ENCODE peak calls at places on chromosome 15, in five cellular contexts. K, L, C, E and T are unnamed samples.

GRCh38 chr15:97989330-97989729 is 28.8 kb downstream of the ARRDC4 start:
- DNase-seq in K (no peak), L (no peak), C (no peak), E (no peak), T (no peak)

GRCh38 chr15:94445529-94446160 is 214.3 kb downstream of the MCTP2 start:
- DNase-seq in K (no peak), L (no peak), C (no peak), E (no peak), T (no peak)

GRCh38 chr15:100114100-100114499 is 227.7 kb downstream of the ADAMTS17 start:
- DNase-seq in K (peak; percentile 87), L (peak; percentile 83), C (peak; percentile 95), E (no peak), T (no peak)

GRCh38 chr15:89441295-89441762 is 55.1 kb downstream of the RHCG start:
- DNase-seq in K (no peak), L (no peak), C (no peak), E (no peak), T (no peak)

GRCh38 chr15:74780983-74781672 is 752 bp upstream of the CSK start:
- DNase-seq in K (no peak), L (no peak), C (peak; percentile 43), E (peak; percentile 68), T (no peak)

GRCh38 chr15:98648654-98649537 is 557 bp downstream of the IGF1R start:
- DNase-seq in K (peak; percentile 72), L (peak; percentile 65), C (peak; percentile 47), E (peak; percentile 47), T (peak; percentile 35)

GRCh38 chr15:99209326-99209725 is 40.1 kb downstream of the TTC23 start:
- DNase-seq in K (peak; percentile 24), L (no peak), C (no peak), E (no peak), T (no peak)

GRCh38 chr15:65896231-65896630 is 26.9 kb downstream of the RAB11A start:
- DNase-seq in K (no peak), L (no peak), C (peak; percentile 65), E (no peak), T (no peak)

GRCh38 chr15:80951941-80952340 is 37.7 kb downstream of the MESD start:
- DNase-seq in K (no peak), L (peak; percentile 9), C (no peak), E (no peak), T (no peak)

GRCh38 chr15:88647362-88648105 is 8.7 kb downstream of the ISG20 start:
- DNase-seq in K (peak; percentile 14), L (no peak), C (no peak), E (no peak), T (no peak)

GRCh38 chr15:63075072-63075995 is 32.8 kb downstream of the TPM1 start:
- DNase-seq in K (no peak), L (no peak), C (no peak), E (no peak), T (no peak)

GRCh38 chr15:68676011-68676605 is 97.3 kb downstream of the CORO2B start:
- DNase-seq in K (no peak), L (no peak), C (no peak), E (no peak), T (no peak)

GRCh38 chr15:95853350-95853749 is 477.1 kb upstream of the NR2F2 start:
- DNase-seq in K (no peak), L (no peak), C (peak; percentile 71), E (no peak), T (no peak)

GRCh38 chr15:99906793-99907192 is 173.6 kb upstream of the LYSMD4 start:
- DNase-seq in K (no peak), L (no peak), C (no peak), E (no peak), T (no peak)

GRCh38 chr15:62994975-62995730 is 47.4 kb upstream of the TPM1 start:
- DNase-seq in K (no peak), L (no peak), C (peak; percentile 58), E (no peak), T (no peak)

GRCh38 chr15:90165659-90166489 is 35.3 kb upstream of the SEMA4B start:
- DNase-seq in K (no peak), L (no peak), C (peak; percentile 97), E (no peak), T (no peak)

GRCh38 chr15:37046876-37047614 is 53.3 kb downstream of the MEIS2 start:
- DNase-seq in K (no peak), L (no peak), C (peak; percentile 82), E (no peak), T (no peak)

GRCh38 chr15:73899197-73900128 is 26.1 kb downstream of the TBC1D21 start:
- DNase-seq in K (no peak), L (no peak), C (peak; percentile 24), E (no peak), T (no peak)

GRCh38 chr15:95325763-95326688 is 1004.5 kb upstream of the NR2F2 start:
- DNase-seq in K (no peak), L (peak; percentile 84), C (peak; percentile 95), E (no peak), T (no peak)

GRCh38 chr15:31265871-31266711 is 60.5 kb upstream of the KLF13 start:
- DNase-seq in K (peak; percentile 50), L (peak; percentile 12), C (peak; percentile 54), E (peak; percentile 93), T (peak; percentile 47)

GRCh38 chr15:44081223-44082013 is 113.7 kb downstream of the FRMD5 start:
- DNase-seq in K (no peak), L (no peak), C (peak; percentile 86), E (no peak), T (no peak)

GRCh38 chr15:90047956-90048575 is 46.9 kb downstream of the ZNF710 start:
- DNase-seq in K (no peak), L (no peak), C (no peak), E (no peak), T (no peak)

GRCh38 chr15:48720646-48721045 is 75.1 kb upstream of the FBN1 start:
- DNase-seq in K (no peak), L (no peak), C (peak; percentile 17), E (no peak), T (no peak)

GRCh38 chr15:93900476-93901400 is 330.6 kb upstream of the MCTP2 start:
- DNase-seq in K (no peak), L (no peak), C (no peak), E (no peak), T (no peak)

DNA sequence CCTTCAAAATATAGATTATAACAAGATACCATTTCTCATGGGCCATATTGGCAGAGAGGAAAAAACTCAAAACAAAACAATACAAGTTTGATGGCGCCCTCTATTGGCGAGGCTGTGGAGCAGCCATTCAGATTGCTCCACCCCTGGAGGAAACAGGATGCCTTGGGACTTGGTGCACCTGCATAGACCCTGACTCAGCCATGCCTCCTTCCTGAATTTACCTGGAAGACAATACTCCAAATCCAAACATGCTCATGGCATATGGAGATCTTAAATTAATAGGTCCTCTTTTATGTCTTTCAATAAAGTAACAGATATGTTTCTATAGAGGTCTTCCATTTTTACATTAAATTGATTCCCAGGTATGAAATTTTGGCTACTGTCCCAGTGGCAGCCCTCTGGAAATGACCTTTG is 90.0 kb downstream of the APBA2 start:
- DNase-seq in K (no peak), L (no peak), C (peak; percentile 80), E (peak; percentile 56), T (no peak)
- TF ChIP-seq CTCF in K (peak; percentile 15), L (no peak), C (peak; percentile 94), E (peak; percentile 84), T (peak; percentile 94)

DNA sequence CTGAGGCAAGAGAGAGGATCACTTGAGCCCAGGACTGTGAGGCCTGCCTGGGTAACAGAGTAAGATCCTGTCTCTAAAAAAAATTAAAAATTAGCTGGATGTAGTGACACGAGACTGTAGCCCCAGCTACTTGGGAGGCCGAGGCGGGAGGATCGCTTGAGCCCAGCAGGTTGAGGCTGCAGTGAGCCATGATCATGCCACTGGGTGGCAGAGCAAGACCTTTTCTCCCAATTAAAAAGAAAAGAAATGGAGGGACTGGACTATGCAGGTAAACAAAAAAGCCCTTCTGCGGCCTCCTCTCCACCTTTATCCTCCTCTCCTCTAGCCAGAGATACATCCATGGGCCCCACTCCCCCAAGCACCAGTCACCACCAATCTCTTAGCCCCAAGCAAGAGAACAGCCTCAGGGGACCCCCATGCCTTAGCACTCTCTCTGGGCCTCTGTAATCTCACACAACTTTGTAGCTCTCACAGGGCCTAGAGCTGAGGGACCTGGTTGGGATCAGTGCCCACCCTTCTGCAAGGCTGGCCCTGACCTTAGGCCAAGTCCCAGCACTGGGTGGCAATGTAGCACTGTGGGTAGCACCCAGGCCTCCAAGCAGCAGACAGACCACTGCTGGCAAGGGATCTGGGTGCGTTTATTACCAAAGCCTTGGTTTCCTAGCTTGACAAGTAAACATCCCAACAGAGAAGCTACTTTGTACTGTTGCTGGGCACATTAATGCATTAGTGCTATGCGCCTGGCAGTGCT is 43.4 kb downstream of the FAM174B start:
- DNase-seq in K (no peak), L (peak; percentile 18), C (no peak), E (no peak), T (no peak)
- TF ChIP-seq CTCF in K (no peak), L (no peak), C (peak; percentile 17), E (no peak), T (no peak)

DNA sequence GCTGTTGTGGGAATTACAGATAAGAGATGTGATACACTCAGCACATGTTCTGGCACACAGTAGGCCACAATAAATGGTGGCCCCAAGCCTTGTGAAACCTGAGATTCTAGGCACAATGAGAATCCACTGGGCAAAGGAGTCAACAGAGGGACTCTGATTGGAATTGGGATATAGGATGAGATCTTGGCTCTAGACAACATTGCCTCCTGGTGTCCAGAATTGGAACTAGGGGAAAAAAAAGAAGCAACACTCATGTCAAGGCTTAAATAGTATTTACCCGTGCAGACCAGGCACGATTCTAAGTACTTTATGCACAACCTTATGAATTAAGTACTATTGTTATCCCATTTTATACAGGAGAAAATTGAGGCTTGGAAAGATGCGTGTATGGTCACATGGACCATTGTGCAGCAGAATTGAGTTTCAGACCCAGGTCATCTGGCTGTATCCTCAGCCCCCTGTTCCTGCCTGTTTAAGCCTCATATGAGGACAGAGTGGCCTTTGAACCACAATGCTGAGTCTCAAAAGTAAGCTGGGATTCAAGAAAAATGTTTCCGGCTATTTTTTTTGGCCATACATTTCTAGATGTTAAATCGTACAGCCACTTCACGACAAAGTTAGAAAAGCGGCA is 124.8 kb downstream of the SV2B start:
- DNase-seq in K (no peak), L (no peak), C (peak; percentile 43), E (peak; percentile 6), T (no peak)
- TF ChIP-seq CTCF in K (peak; percentile 52), L (no peak), C (peak; percentile 64), E (peak; percentile 69), T (peak; percentile 50)

GRCh38 chr15:39948817-39949216 is 14.9 kb downstream of the EIF2AK4 start:
- DNase-seq in K (no peak), L (no peak), C (no peak), E (no peak), T (no peak)

GRCh38 chr15:39951561-39951960 is 17.6 kb downstream of the EIF2AK4 start:
- DNase-seq in K (no peak), L (no peak), C (no peak), E (no peak), T (no peak)

GRCh38 chr15:39957481-39957880 is 23.6 kb downstream of the EIF2AK4 start:
- DNase-seq in K (no peak), L (no peak), C (no peak), E (no peak), T (no peak)

GRCh38 chr15:39959411-39959810 is 25.5 kb downstream of the EIF2AK4 start:
- DNase-seq in K (no peak), L (no peak), C (no peak), E (no peak), T (no peak)

DNA sequence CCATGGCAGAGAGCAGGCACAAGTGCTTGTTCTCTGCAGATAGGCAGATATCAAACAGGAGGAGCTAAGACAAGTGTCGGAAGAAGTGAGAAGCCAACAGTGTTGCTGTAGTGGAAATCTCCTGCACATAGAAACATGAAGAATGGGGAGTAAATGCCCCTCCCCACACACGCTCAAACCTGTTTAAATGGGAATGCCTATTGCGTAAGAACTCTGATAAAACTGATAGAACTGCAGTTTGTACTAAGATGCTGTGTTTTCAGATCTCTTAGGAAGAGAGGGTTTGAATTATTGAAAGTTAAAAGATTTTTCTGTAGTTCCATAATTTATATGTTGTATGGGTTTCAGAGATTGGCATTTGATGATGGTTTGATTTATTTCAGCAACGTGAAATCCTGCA is 19.6 kb downstream of the EIF2AK4 start:
- DNase-seq in K (no peak), L (no peak), C (no peak), E (no peak), T (no peak)
- TF ChIP-seq CTCF in K (no peak), L (no peak), C (no peak), E (no peak), T (no peak)